ENCODE peak calls at places on chromosomes 6 and 20, in seven cellular contexts. One of them, this sample, is unnamed.

GRCh38 chr6:31114970-31115849 is 610 bp downstream of the PSORS1C1 start:
- DNase-seq in NB4: peak; percentile 23
- DNase-seq in stomach: no peak
- DNase-seq in GM12865: no peak
- DNase-seq in mucosa of descending colon: no peak
- DNase-seq in endothelial cell: no peak
- DNase-seq in H9: no peak
- DNase-seq in this sample: no peak

GRCh38 chr20:4853004-4853403 is 131.3 kb downstream of the PRND start:
- DNase-seq in NB4: no peak
- DNase-seq in GM12865: no peak
- DNase-seq in stomach: no peak
- DNase-seq in H9: no peak
- DNase-seq in mucosa of descending colon: no peak
- DNase-seq in endothelial cell: no peak
- DNase-seq in this sample: no peak

GRCh38 chr6:35678021-35678654 is 10.6 kb downstream of the FKBP5 start:
- DNase-seq in GM12865: no peak
- DNase-seq in stomach: no peak
- DNase-seq in endothelial cell: no peak
- DNase-seq in NB4: no peak
- DNase-seq in mucosa of descending colon: no peak
- DNase-seq in H9: no peak
- DNase-seq in this sample: no peak

GRCh38 chr20:33663161-33664084 is 1.3 kb downstream of the C20orf144 start:
- DNase-seq in stomach: peak; percentile 86
- DNase-seq in NB4: peak; percentile 90
- DNase-seq in mucosa of descending colon: peak; percentile 87
- DNase-seq in endothelial cell: peak; percentile 66
- DNase-seq in H9: peak; percentile 84
- DNase-seq in GM12865: peak; percentile 92
- DNase-seq in this sample: peak; percentile 93

GRCh38 chr6:44012078-44012493 is 115.2 kb downstream of the MRPL14 start:
- DNase-seq in H9: no peak
- DNase-seq in GM12865: no peak
- DNase-seq in endothelial cell: no peak
- DNase-seq in stomach: no peak
- DNase-seq in mucosa of descending colon: no peak
- DNase-seq in NB4: peak; percentile 93
- DNase-seq in this sample: no peak

GRCh38 chr20:41413169-41413568 is 46.6 kb upstream of the EMILIN3 start:
- DNase-seq in NB4: no peak
- DNase-seq in H9: no peak
- DNase-seq in mucosa of descending colon: no peak
- DNase-seq in endothelial cell: no peak
- DNase-seq in stomach: no peak
- DNase-seq in GM12865: no peak
- DNase-seq in this sample: no peak

GRCh38 chr6:79614326-79615285 is 16.5 kb upstream of the SH3BGRL2 start:
- DNase-seq in stomach: no peak
- DNase-seq in H9: no peak
- DNase-seq in GM12865: peak; percentile 75
- DNase-seq in NB4: no peak
- DNase-seq in endothelial cell: no peak
- DNase-seq in mucosa of descending colon: no peak
- DNase-seq in this sample: no peak

GRCh38 chr6:128400875-128401274 is 119.5 kb downstream of the PTPRK start:
- DNase-seq in mucosa of descending colon: no peak
- DNase-seq in NB4: no peak
- DNase-seq in stomach: no peak
- DNase-seq in endothelial cell: no peak
- DNase-seq in GM12865: no peak
- DNase-seq in H9: no peak
- DNase-seq in this sample: no peak

GRCh38 chr6:225121-225721 is 67.1 kb upstream of the DUSP22 start:
- DNase-seq in GM12865: peak; percentile 90
- DNase-seq in endothelial cell: peak; percentile 23
- DNase-seq in stomach: no peak
- DNase-seq in NB4: peak; percentile 88
- DNase-seq in H9: no peak
- DNase-seq in mucosa of descending colon: no peak
- DNase-seq in this sample: no peak

GRCh38 chr20:32538526-32538918 is 46.6 kb downstream of the NOL4L start:
- DNase-seq in mucosa of descending colon: no peak
- DNase-seq in stomach: no peak
- DNase-seq in GM12865: no peak
- DNase-seq in endothelial cell: no peak
- DNase-seq in NB4: no peak
- DNase-seq in H9: peak; percentile 46
- DNase-seq in this sample: no peak

GRCh38 chr6:14366880-14367279 is 249.3 kb downstream of the CD83 start:
- DNase-seq in NB4: no peak
- DNase-seq in stomach: no peak
- DNase-seq in endothelial cell: no peak
- DNase-seq in GM12865: no peak
- DNase-seq in mucosa of descending colon: no peak
- DNase-seq in H9: no peak
- DNase-seq in this sample: no peak

GRCh38 chr6:112218563-112218962 is 35.8 kb downstream of the LAMA4 start:
- DNase-seq in endothelial cell: no peak
- DNase-seq in H9: no peak
- DNase-seq in stomach: no peak
- DNase-seq in mucosa of descending colon: no peak
- DNase-seq in GM12865: no peak
- DNase-seq in NB4: no peak
- DNase-seq in this sample: no peak

GRCh38 chr20:21509597-21510331 is 4.1 kb downstream of the NKX2-2 start:
- DNase-seq in endothelial cell: no peak
- DNase-seq in mucosa of descending colon: no peak
- DNase-seq in GM12865: no peak
- DNase-seq in H9: peak; percentile 41
- DNase-seq in stomach: no peak
- DNase-seq in NB4: peak; percentile 53
- DNase-seq in this sample: peak; percentile 35

GRCh38 chr6:115610646-115611045 is 450.0 kb downstream of the FRK start:
- DNase-seq in GM12865: no peak
- DNase-seq in endothelial cell: no peak
- DNase-seq in mucosa of descending colon: no peak
- DNase-seq in stomach: no peak
- DNase-seq in NB4: no peak
- DNase-seq in H9: no peak
- DNase-seq in this sample: no peak

GRCh38 chr6:88650029-88650619 is 313.3 kb downstream of the RNGTT start:
- DNase-seq in stomach: no peak
- DNase-seq in endothelial cell: no peak
- DNase-seq in NB4: no peak
- DNase-seq in GM12865: peak; percentile 91
- DNase-seq in mucosa of descending colon: no peak
- DNase-seq in H9: no peak
- DNase-seq in this sample: peak; percentile 62

GRCh38 chr20:32189691-32190607 is 17.6 kb downstream of the PLAGL2 start:
- DNase-seq in GM12865: no peak
- DNase-seq in mucosa of descending colon: peak; percentile 49
- DNase-seq in H9: peak; percentile 75
- DNase-seq in stomach: peak; percentile 57
- DNase-seq in endothelial cell: peak; percentile 46
- DNase-seq in NB4: no peak
- DNase-seq in this sample: peak; percentile 63

GRCh38 chr6:79466222-79466834 is 70.9 kb downstream of the LCA5 start:
- DNase-seq in GM12865: peak; percentile 30
- DNase-seq in NB4: peak; percentile 35
- DNase-seq in endothelial cell: no peak
- DNase-seq in H9: no peak
- DNase-seq in stomach: no peak
- DNase-seq in mucosa of descending colon: no peak
- DNase-seq in this sample: peak; percentile 31

GRCh38 chr6:7687145-7688113 is 38.5 kb upstream of the BMP6 start:
- DNase-seq in mucosa of descending colon: no peak
- DNase-seq in NB4: no peak
- DNase-seq in GM12865: no peak
- DNase-seq in H9: no peak
- DNase-seq in endothelial cell: no peak
- DNase-seq in stomach: no peak
- DNase-seq in this sample: no peak

GRCh38 chr6:145189836-145190235 is 545.5 kb downstream of the EPM2A start:
- DNase-seq in GM12865: no peak
- DNase-seq in NB4: no peak
- DNase-seq in H9: no peak
- DNase-seq in stomach: no peak
- DNase-seq in mucosa of descending colon: no peak
- DNase-seq in endothelial cell: no peak
- DNase-seq in this sample: no peak

GRCh38 chr20:33025318-33025876 is 6.1 kb upstream of the BPIFB6 start:
- DNase-seq in endothelial cell: no peak
- DNase-seq in H9: no peak
- DNase-seq in GM12865: no peak
- DNase-seq in stomach: no peak
- DNase-seq in NB4: no peak
- DNase-seq in mucosa of descending colon: no peak
- DNase-seq in this sample: no peak

GRCh38 chr6:98657764-98658163 is 176.6 kb upstream of the POU3F2 start:
- DNase-seq in stomach: no peak
- DNase-seq in NB4: peak; percentile 79
- DNase-seq in GM12865: peak; percentile 16
- DNase-seq in endothelial cell: peak; percentile 59
- DNase-seq in H9: no peak
- DNase-seq in mucosa of descending colon: peak; percentile 54
- DNase-seq in this sample: no peak

GRCh38 chr6:45479834-45480696 is 102.3 kb upstream of the SUPT3H start:
- DNase-seq in stomach: no peak
- DNase-seq in NB4: peak; percentile 89
- DNase-seq in GM12865: peak; percentile 33
- DNase-seq in mucosa of descending colon: no peak
- DNase-seq in endothelial cell: no peak
- DNase-seq in H9: no peak
- DNase-seq in this sample: no peak

GRCh38 chr6:157791461-157791860 is 31.6 kb upstream of the SNX9 start:
- DNase-seq in NB4: no peak
- DNase-seq in H9: no peak
- DNase-seq in GM12865: no peak
- DNase-seq in mucosa of descending colon: no peak
- DNase-seq in stomach: peak; percentile 49
- DNase-seq in endothelial cell: no peak
- DNase-seq in this sample: no peak

GRCh38 chr6:170292778-170293164 is 1.9 kb upstream of the DLL1 start:
- DNase-seq in GM12865: no peak
- DNase-seq in mucosa of descending colon: peak; percentile 27
- DNase-seq in NB4: peak; percentile 70
- DNase-seq in stomach: no peak
- DNase-seq in endothelial cell: no peak
- DNase-seq in H9: no peak
- DNase-seq in this sample: peak; percentile 50

GRCh38 chr20:13102237-13102636 is 93.5 kb downstream of the SPTLC3 start:
- DNase-seq in GM12865: no peak
- DNase-seq in H9: no peak
- DNase-seq in stomach: no peak
- DNase-seq in NB4: no peak
- DNase-seq in mucosa of descending colon: no peak
- DNase-seq in endothelial cell: no peak
- DNase-seq in this sample: no peak

DNA sequence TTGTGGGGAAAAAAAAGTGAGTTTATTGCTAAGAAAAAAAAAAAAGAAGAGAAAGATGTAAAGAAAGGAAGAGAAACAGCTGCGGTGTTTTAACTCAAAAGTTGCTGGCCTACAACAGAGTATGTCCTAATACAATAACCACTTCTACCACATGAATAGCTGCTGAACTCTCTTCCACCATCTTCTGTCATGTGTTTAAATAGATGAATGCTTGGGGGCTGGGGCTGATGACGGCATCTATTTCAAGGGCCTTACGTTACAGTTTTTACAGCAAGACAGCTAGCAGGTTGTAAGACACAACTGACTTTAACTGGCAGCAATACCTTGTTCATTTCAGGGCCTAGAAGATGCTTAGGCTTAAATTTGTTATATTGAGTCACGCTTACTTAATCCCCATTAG is 50.4 kb downstream of the MAP3K7 start:
- DNase-seq in GM12865: no peak
- DNase-seq in mucosa of descending colon: no peak
- DNase-seq in stomach: no peak
- DNase-seq in H9: no peak
- DNase-seq in endothelial cell: no peak
- DNase-seq in NB4: no peak
- DNase-seq in this sample: no peak
- TF ChIP-seq CTCF in GM12865: no peak
- TF ChIP-seq CTCF in mucosa of descending colon: no peak
- TF ChIP-seq CTCF in stomach: no peak
- TF ChIP-seq CTCF in H9: no peak
- TF ChIP-seq CTCF in endothelial cell: no peak
- TF ChIP-seq CTCF in NB4: no peak
- TF ChIP-seq CTCF in this sample: no peak

DNA sequence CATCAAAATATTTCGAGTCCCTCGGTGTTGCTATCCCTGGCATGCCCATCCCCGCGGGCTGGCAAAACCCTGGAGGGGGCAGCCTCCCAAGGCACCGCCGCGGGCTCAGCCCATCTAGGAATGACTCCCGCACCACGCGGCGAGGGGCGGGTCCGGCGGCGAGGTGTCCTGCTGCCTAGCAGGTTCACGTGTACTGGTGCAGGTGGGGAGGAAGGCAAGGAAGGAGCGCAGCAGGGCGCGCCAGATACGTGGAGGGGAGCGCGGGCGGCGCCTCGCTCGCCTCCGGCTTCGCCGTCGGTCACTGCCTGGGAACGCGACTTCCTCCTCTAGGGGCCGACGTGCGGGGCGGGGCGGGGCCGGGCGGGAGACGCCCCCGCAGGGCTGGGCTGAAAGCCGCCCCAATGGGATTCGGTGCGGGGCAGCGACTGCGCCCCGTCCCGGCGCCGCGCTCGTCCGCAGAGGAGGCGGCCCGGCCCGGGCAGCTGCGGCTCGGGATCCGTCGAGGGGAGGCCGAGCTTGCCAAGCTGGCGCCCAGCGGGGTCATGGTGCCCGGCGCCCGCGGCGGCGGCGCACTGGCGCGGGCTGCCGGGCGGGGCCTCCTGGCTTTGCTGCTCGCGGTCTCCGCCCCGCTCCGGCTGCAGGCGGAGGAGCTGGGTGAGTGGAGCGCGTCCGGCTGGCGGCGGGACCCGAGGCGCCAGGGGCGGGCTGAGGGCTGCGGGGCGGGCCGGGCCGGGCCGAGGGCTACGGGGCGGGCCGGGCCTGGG is at the start of gene DCBLD1:
- DNase-seq in endothelial cell: peak; percentile 76
- DNase-seq in mucosa of descending colon: peak; percentile 84
- DNase-seq in GM12865: peak; percentile 91
- DNase-seq in stomach: peak; percentile 85
- DNase-seq in H9: peak; percentile 84
- DNase-seq in NB4: peak; percentile 85
- DNase-seq in this sample: peak; percentile 87
- TF ChIP-seq CTCF in endothelial cell: no peak
- TF ChIP-seq CTCF in mucosa of descending colon: no peak
- TF ChIP-seq CTCF in GM12865: no peak
- TF ChIP-seq CTCF in stomach: no peak
- TF ChIP-seq CTCF in H9: no peak
- TF ChIP-seq CTCF in NB4: no peak
- TF ChIP-seq CTCF in this sample: no peak

GRCh38 chr6:63154535-63154934 is 56.7 kb upstream of the FKBP1C start:
- DNase-seq in mucosa of descending colon: no peak
- DNase-seq in H9: no peak
- DNase-seq in stomach: no peak
- DNase-seq in GM12865: no peak
- DNase-seq in endothelial cell: no peak
- DNase-seq in NB4: no peak
- DNase-seq in this sample: no peak
- TF ChIP-seq CTCF in mucosa of descending colon: no peak
- TF ChIP-seq CTCF in H9: no peak
- TF ChIP-seq CTCF in stomach: no peak
- TF ChIP-seq CTCF in GM12865: no peak
- TF ChIP-seq CTCF in endothelial cell: no peak
- TF ChIP-seq CTCF in NB4: no peak
- TF ChIP-seq CTCF in this sample: no peak

GRCh38 chr6:85460154-85460950 is 10.5 kb downstream of the NT5E start:
- DNase-seq in mucosa of descending colon: no peak
- DNase-seq in stomach: no peak
- DNase-seq in NB4: no peak
- DNase-seq in GM12865: peak; percentile 46
- DNase-seq in endothelial cell: peak; percentile 21
- DNase-seq in H9: no peak
- DNase-seq in this sample: no peak
- TF ChIP-seq CTCF in mucosa of descending colon: no peak
- TF ChIP-seq CTCF in stomach: no peak
- TF ChIP-seq CTCF in NB4: no peak
- TF ChIP-seq CTCF in GM12865: no peak
- TF ChIP-seq CTCF in endothelial cell: no peak
- TF ChIP-seq CTCF in H9: no peak
- TF ChIP-seq CTCF in this sample: no peak

This sample was measured in GM13976.